ENCODE peak calls at places on chromosome 1, in eight cellular contexts. V is pancreas; A is Caco-2; X is EL; R is stimulated activated CD4-positive, alpha-beta T cell treated with anti-CD3 and anti-CD28 coated beads, Interleukin-12 subunit alpha, Interleukin-12 subunit beta, amount 100 ng/mL, for 48 hours; Q is stimulated activated CD8-positive, alpha-beta memory T cell treated with anti-CD3 and anti-CD28 coated beads, Interleukin-2, amount 100 ng/mL, for 1 hour; D is uterus; T is HTR-8/SVneo. B is an unnamed sample.

GRCh38 chr1:15186846-15187151 is 33.3 kb downstream of the TMEM51 start:
- DNase-seq in X (no peak), A (peak), V (no peak), R (no peak), D (no peak), Q (no peak), T (no peak), B (no peak)

GRCh38 chr1:24179251-24179895 is 7.7 kb downstream of the IFNLR1 start:
- DNase-seq in D (no peak), R (no peak), T (no peak), A (no peak), V (no peak), X (no peak), Q (no peak), B (no peak)

GRCh38 chr1:181541947-181542346 is 58.6 kb downstream of the CACNA1E start:
- DNase-seq in R (no peak), V (no peak), Q (no peak), D (no peak), T (no peak), X (peak), A (no peak), B (no peak)

GRCh38 chr1:219128957-219129356 is 44.7 kb upstream of the LYPLAL1 start:
- DNase-seq in X (peak), Q (no peak), R (no peak), A (no peak), V (no peak), D (no peak), T (no peak), B (no peak)

GRCh38 chr1:97632776-97633175 is 288.1 kb downstream of the DPYD start:
- DNase-seq in A (no peak), X (no peak), V (no peak), R (no peak), D (no peak), T (no peak), Q (no peak), B (no peak)

GRCh38 chr1:85661767-85662166 is 46.5 kb downstream of the ZNHIT6 start:
- DNase-seq in A (no peak), R (no peak), Q (no peak), V (no peak), X (no peak), T (no peak), D (no peak), B (no peak)

GRCh38 chr1:18569811-18570545 is 60.7 kb upstream of the PAX7 start:
- DNase-seq in A (no peak), X (no peak), V (no peak), R (no peak), Q (no peak), T (no peak), D (no peak), B (no peak)

GRCh38 chr1:180252638-180253536 is 22.8 kb downstream of the LHX4 start:
- DNase-seq in Q (peak), V (peak), A (peak), D (peak), X (peak), R (peak), T (peak), B (peak)

GRCh38 chr1:85296980-85297379 is 20.5 kb upstream of the BCL10 start:
- DNase-seq in R (no peak), X (peak), A (no peak), D (no peak), Q (no peak), T (no peak), V (no peak), B (no peak)

GRCh38 chr1:242651817-242652216 is 127.3 kb upstream of the PLD5 start:
- DNase-seq in A (peak), X (no peak), R (no peak), D (no peak), V (no peak), T (no peak), Q (no peak), B (no peak)

GRCh38 chr1:200118779-200119505 is 91.4 kb downstream of the NR5A2 start:
- DNase-seq in T (no peak), R (no peak), Q (no peak), X (no peak), V (no peak), A (no peak), D (no peak), B (no peak)

GRCh38 chr1:204466416-204467405 is 27.9 kb downstream of the PIK3C2B start:
- DNase-seq in R (no peak), D (no peak), V (no peak), A (no peak), T (no peak), Q (no peak), X (no peak), B (no peak)

GRCh38 chr1:43349594-43350306 is 9.0 kb upstream of the CDC20 start:
- DNase-seq in R (no peak), X (peak), D (no peak), V (no peak), Q (no peak), A (no peak), T (no peak), B (no peak)

GRCh38 chr1:169466259-169467230 is 19.2 kb downstream of the SLC19A2 start:
- DNase-seq in Q (no peak), X (peak), R (no peak), D (peak), V (no peak), T (no peak), A (peak), B (no peak)